ENCODE peak calls at places on chromosome 20, in five cellular contexts. B is psoas muscle; O is Panc1; L is CD4-positive, CD25-positive, alpha-beta regulatory T cell; U is tibial nerve. Y is an unnamed sample.

GRCh38 chr20:22805219-22805618 is 220.8 kb upstream of the FOXA2 start:
- DNase-seq in B (peak), O (no peak), L (no peak), U (no peak), Y (no peak)

GRCh38 chr20:59835057-59835447 is 98.4 kb downstream of the SYCP2 start:
- DNase-seq in B (no peak), O (no peak), L (no peak), U (no peak), Y (no peak)

GRCh38 chr20:56285496-56285895 is 37.0 kb downstream of the MC3R start:
- DNase-seq in B (no peak), O (no peak), L (no peak), U (no peak), Y (no peak)

GRCh38 chr20:805713-806112 is 27.8 kb upstream of the FAM110A start:
- DNase-seq in B (no peak), O (no peak), L (no peak), U (no peak), Y (no peak)

GRCh38 chr20:62277253-62277652 is 25.5 kb upstream of the ADRM1 start:
- DNase-seq in B (no peak), O (no peak), L (no peak), U (no peak), Y (no peak)

GRCh38 chr20:25012616-25013189 is 20.2 kb upstream of the APMAP start:
- DNase-seq in B (no peak), O (no peak), L (no peak), U (no peak), Y (no peak)

GRCh38 chr20:37291724-37292126 is 2.3 kb downstream of the MANBAL start:
- DNase-seq in B (no peak), O (no peak), L (no peak), U (no peak), Y (no peak)

GRCh38 chr20:62524486-62524885 is 48.7 kb upstream of the GATA5 start:
- DNase-seq in B (no peak), O (no peak), L (no peak), U (no peak), Y (no peak)

GRCh38 chr20:32358883-32359632 is 927 bp downstream of the ASXL1 start:
- DNase-seq in B (peak), O (no peak), L (peak), U (peak), Y (peak)

GRCh38 chr20:45826381-45827019 is 612 bp downstream of the TNNC2 start:
- DNase-seq in B (peak), O (no peak), L (no peak), U (no peak), Y (no peak)

GRCh38 chr20:4844766-4845465 is 123.2 kb downstream of the PRND start:
- DNase-seq in B (no peak), O (no peak), L (no peak), U (no peak), Y (no peak)

GRCh38 chr20:63641146-63641791 is 12.0 kb downstream of the STMN3 start:
- DNase-seq in B (no peak), O (no peak), L (peak), U (no peak), Y (no peak)

GRCh38 chr20:47075263-47075662 is 180.6 kb downstream of the EYA2 start:
- DNase-seq in B (no peak), O (no peak), L (no peak), U (no peak), Y (no peak)
- H3K4me3 ChIP-seq in B (no peak), O (no peak), L (no peak), U (no peak), Y (no peak)

GRCh38 chr20:53873249-53873642 is 197.1 kb downstream of the BCAS1 start:
- DNase-seq in B (no peak), O (no peak), L (no peak), U (no peak), Y (no peak)

GRCh38 chr20:53870426-53871199 is 199.8 kb downstream of the BCAS1 start:
- DNase-seq in B (no peak), O (no peak), L (no peak), U (no peak), Y (no peak)

GRCh38 chr20:53871541-53871940 is 198.9 kb downstream of the BCAS1 start:
- DNase-seq in B (no peak), O (no peak), L (no peak), U (no peak), Y (no peak)

GRCh38 chr20:53872561-53873248 is 197.7 kb downstream of the BCAS1 start:
- DNase-seq in B (no peak), O (no peak), L (peak), U (no peak), Y (no peak)

GRCh38 chr20:53872081-53872541 is 198.3 kb downstream of the BCAS1 start:
- DNase-seq in B (no peak), O (no peak), L (no peak), U (no peak), Y (no peak)
- H3K27ac ChIP-seq in B (no peak), O (peak), L (peak), U (peak), Y (no peak)

DNA sequence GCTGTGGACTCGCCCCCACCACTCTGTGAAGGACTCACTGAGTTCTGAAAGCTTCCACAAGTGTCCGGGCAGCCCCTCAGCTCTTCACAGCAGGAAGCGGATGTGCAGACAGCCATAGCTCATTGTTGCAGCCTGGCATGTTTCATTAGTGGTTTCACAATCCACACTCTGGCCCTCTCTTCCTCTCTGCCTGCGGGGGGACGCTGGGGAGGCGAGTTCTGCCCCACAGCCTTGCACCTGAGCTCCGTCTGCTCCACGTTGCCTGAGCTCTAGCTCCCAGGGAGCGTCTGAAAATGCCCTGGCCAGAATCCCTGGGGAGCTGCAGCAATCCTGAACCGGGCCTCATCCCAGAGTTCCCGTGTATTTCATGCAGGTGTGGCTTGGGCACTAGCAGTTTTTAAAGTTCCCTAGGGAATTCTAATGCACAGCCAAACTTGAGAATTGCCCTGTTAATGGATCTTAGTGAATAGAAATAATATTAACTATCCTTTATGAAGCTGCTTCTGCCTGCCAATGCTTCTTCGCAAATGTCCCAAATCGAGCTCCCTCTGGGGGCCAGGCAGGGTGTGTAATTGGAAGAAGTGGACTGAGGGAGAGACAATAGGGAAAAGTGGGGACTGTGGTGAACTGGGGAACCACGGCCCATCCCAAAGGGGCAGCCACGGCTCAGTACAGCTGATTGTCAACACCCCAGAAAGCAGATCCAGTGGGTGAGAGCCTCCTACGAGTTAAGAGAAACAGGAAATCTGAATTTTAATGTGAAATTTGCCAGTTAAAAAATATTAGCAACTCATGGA is 51.5 kb downstream of the CTCFL start:
- DNase-seq in B (no peak), O (no peak), L (no peak), U (no peak), Y (no peak)
- H3K4me3 ChIP-seq in B (no peak), O (no peak), L (no peak), U (no peak), Y (no peak)

GRCh38 chr20:14093652-14094051 is 98.3 kb downstream of the MACROD2 start:
- DNase-seq in B (no peak), O (no peak), L (no peak), U (no peak), Y (no peak)
- H3K27ac ChIP-seq in B (no peak), O (no peak), L (no peak), U (no peak), Y (no peak)

GRCh38 chr20:50517817-50518154 is 7.6 kb downstream of the PTPN1 start:
- DNase-seq in B (no peak), O (no peak), L (no peak), U (no peak), Y (no peak)
- H3K4me3 ChIP-seq in B (no peak), O (no peak), L (peak), U (no peak), Y (no peak)